ENCODE peak calls at places on chromosome 1, in four cellular contexts. O is activated naive CD4-positive, alpha-beta T cell treated with Interleukin-2 at 50 U/mL for 16 hours; X is stimulated activated naive CD8-positive, alpha-beta T cell treated with anti-CD3 and anti-CD28 coated beads, Interleukin-15, Interleukin-2, amounts not matched to agents 100 U/mL and 50 U/mL, for 24 hours; Q is central memory CD4-positive, alpha-beta T cell. P is an unnamed sample.

GRCh38 chr1:247487057-247487456 is 29.2 kb upstream of the OR2B11 start:
- DNase-seq in Q (peak; percentile 45), O (peak; percentile 9), X (peak; percentile 9), P (peak; percentile 26)

GRCh38 chr1:115327270-115327669 is 10.8 kb downstream of the NGF start:
- DNase-seq in O (no peak), X (no peak), Q (no peak), P (no peak)

GRCh38 chr1:94463765-94464330 is 45.7 kb downstream of the ABCD3 start:
- DNase-seq in X (no peak), O (no peak), Q (no peak), P (no peak)

GRCh38 chr1:235262539-235262938 is 65.4 kb downstream of the ARID4B start:
- DNase-seq in Q (no peak), X (no peak), O (no peak), P (no peak)

GRCh38 chr1:169794530-169795416 is at the start of gene METTL18:
- DNase-seq in O (peak; percentile 93), Q (peak; percentile 93), X (peak; percentile 90), P (peak; percentile 94)

GRCh38 chr1:23103001-23103879 is 65.4 kb downstream of the LUZP1 start:
- DNase-seq in Q (peak; percentile 53), X (peak; percentile 19), O (peak; percentile 17), P (peak; percentile 65)

GRCh38 chr1:228157381-228158126 is 7.8 kb downstream of the GJC2 start:
- DNase-seq in Q (no peak), O (no peak), X (peak; percentile 38), P (no peak)

GRCh38 chr1:162367073-162367472 is 9.6 kb downstream of the SPATA46 start:
- DNase-seq in O (no peak), X (no peak), Q (no peak), P (no peak)

GRCh38 chr1:238642231-238642630 is 744.1 kb upstream of the CHRM3 start:
- DNase-seq in X (no peak), Q (no peak), O (no peak), P (no peak)

GRCh38 chr1:77824083-77824482 is 44.6 kb downstream of the MIGA1 start:
- DNase-seq in O (no peak), X (no peak), Q (no peak), P (no peak)

GRCh38 chr1:32014199-32014936 is 700 bp downstream of the KHDRBS1 start:
- DNase-seq in X (peak; percentile 49), O (peak; percentile 41), Q (peak; percentile 23), P (peak; percentile 18)

GRCh38 chr1:153401461-153401860 is 10.6 kb upstream of the S100A8 start:
- DNase-seq in X (no peak), O (no peak), Q (no peak), P (no peak)

GRCh38 chr1:27508139-27508665 is 18.2 kb upstream of the WASF2 start:
- DNase-seq in O (no peak), Q (no peak), X (no peak), P (no peak)

GRCh38 chr1:147878022-147878421 is 24.6 kb upstream of the GJA8 start:
- DNase-seq in O (no peak), Q (no peak), X (no peak), P (no peak)

P was measured in immature natural killer cell.